ENCODE peak calls at places on chromosome 15, in five cellular contexts. E is neural crest cell; F is Panc1; C is effector memory CD4-positive, alpha-beta T cell; N is cardiac muscle cell. A is an unnamed sample.

GRCh38 chr15:70023769-70024491 is 73.8 kb downstream of the TLE3 start:
- DNase-seq in F (no peak), E (no peak), N (peak), C (no peak), A (peak)

GRCh38 chr15:69996842-69997478 is 100.8 kb downstream of the TLE3 start:
- DNase-seq in N (no peak), C (no peak), E (no peak), F (no peak), A (no peak)

GRCh38 chr15:57390583-57390982 is 14.3 kb downstream of the CGNL1 start:
- DNase-seq in F (no peak), C (no peak), N (no peak), E (no peak), A (no peak)

GRCh38 chr15:52735231-52736089 is 54.7 kb downstream of the ONECUT1 start:
- DNase-seq in F (peak), C (peak), E (peak), N (peak), A (no peak)

GRCh38 chr15:90479656-90480055 is 50.1 kb upstream of the CRTC3 start:
- DNase-seq in C (no peak), N (peak), F (no peak), E (no peak), A (no peak)

GRCh38 chr15:77012868-77013267 is 17.9 kb downstream of the PSTPIP1 start:
- DNase-seq in N (no peak), C (no peak), E (no peak), F (no peak), A (no peak)

GRCh38 chr15:49664706-49665105 is 43.9 kb downstream of the DTWD1 start:
- DNase-seq in E (no peak), C (no peak), F (no peak), N (no peak), A (no peak)

GRCh38 chr15:70149667-70150404 is 52.1 kb upstream of the TLE3 start:
- DNase-seq in N (peak), F (no peak), E (no peak), C (no peak), A (no peak)

GRCh38 chr15:86059851-86060250 is 19.8 kb upstream of the AGBL1 start:
- DNase-seq in F (no peak), N (no peak), C (no peak), E (no peak), A (no peak)

GRCh38 chr15:37137221-37137620 is 36.9 kb upstream of the MEIS2 start:
- DNase-seq in N (no peak), E (no peak), F (no peak), C (no peak), A (no peak)

GRCh38 chr15:90342655-90343054 is 9.4 kb upstream of the ZNF774 start:
- DNase-seq in E (no peak), C (no peak), F (no peak), N (peak), A (no peak)

GRCh38 chr15:38610748-38611147 is 46.1 kb upstream of the RASGRP1 start:
- DNase-seq in N (no peak), E (no peak), C (no peak), F (no peak), A (no peak)

GRCh38 chr15:47338771-47339170 is 378.5 kb upstream of the SEMA6D start:
- DNase-seq in E (no peak), N (no peak), C (no peak), F (no peak), A (no peak)

A was measured in left ventricle myocardium superior.